ENCODE peak calls at places on chromosome 3, in four cellular contexts. One of them, this sample, is unnamed.

GRCh38 chr3:197458179-197458707 is 97.5 kb downstream of the BDH1 start:
- DNase-seq in osteocyte: no peak
- DNase-seq in hypothalamus: no peak
- DNase-seq in GM23248: no peak
- DNase-seq in this sample: no peak

GRCh38 chr3:31185004-31185357 is 290.5 kb upstream of the GADL1 start:
- DNase-seq in osteocyte: no peak
- DNase-seq in hypothalamus: no peak
- DNase-seq in GM23248: peak; percentile 19
- DNase-seq in this sample: no peak

GRCh38 chr3:120688121-120688520 is 6.1 kb upstream of the HGD start:
- DNase-seq in osteocyte: no peak
- DNase-seq in hypothalamus: no peak
- DNase-seq in GM23248: peak; percentile 66
- DNase-seq in this sample: no peak

GRCh38 chr3:38598791-38599190 is 50.7 kb downstream of the SCN5A start:
- DNase-seq in osteocyte: no peak
- DNase-seq in hypothalamus: no peak
- DNase-seq in GM23248: no peak
- DNase-seq in this sample: no peak

GRCh38 chr3:127706785-127707351 is 34.1 kb downstream of the ABTB1 start:
- DNase-seq in osteocyte: no peak
- DNase-seq in hypothalamus: no peak
- DNase-seq in GM23248: no peak
- DNase-seq in this sample: no peak

GRCh38 chr3:142027713-142028112 is 121.6 kb downstream of the TFDP2 start:
- DNase-seq in osteocyte: no peak
- DNase-seq in hypothalamus: no peak
- DNase-seq in GM23248: peak; percentile 75
- DNase-seq in this sample: no peak

GRCh38 chr3:115217678-115218451 is 70.8 kb upstream of the ZBTB20 start:
- DNase-seq in osteocyte: no peak
- DNase-seq in hypothalamus: no peak
- DNase-seq in GM23248: peak; percentile 91
- DNase-seq in this sample: peak; percentile 20

GRCh38 chr3:24945575-24945974 is 450.9 kb upstream of the THRB start:
- DNase-seq in osteocyte: no peak
- DNase-seq in hypothalamus: no peak
- DNase-seq in GM23248: no peak
- DNase-seq in this sample: no peak

GRCh38 chr3:61637088-61638051 is 76.0 kb downstream of the PTPRG start:
- DNase-seq in osteocyte: no peak
- DNase-seq in hypothalamus: no peak
- DNase-seq in GM23248: peak; percentile 23
- DNase-seq in this sample: no peak

GRCh38 chr3:64645236-64645635 is 42.6 kb downstream of the ADAMTS9 start:
- DNase-seq in osteocyte: no peak
- DNase-seq in hypothalamus: no peak
- DNase-seq in GM23248: no peak
- DNase-seq in this sample: no peak

GRCh38 chr3:73893089-73893488 is 268.3 kb upstream of the PDZRN3 start:
- DNase-seq in osteocyte: no peak
- DNase-seq in hypothalamus: no peak
- DNase-seq in GM23248: no peak
- DNase-seq in this sample: no peak

GRCh38 chr3:126746395-126747177 is 42.5 kb downstream of the CHCHD6 start:
- DNase-seq in osteocyte: peak; percentile 82
- DNase-seq in hypothalamus: no peak
- DNase-seq in GM23248: peak; percentile 10
- DNase-seq in this sample: no peak

GRCh38 chr3:33980252-33980651 is 181.8 kb downstream of the PDCD6IP start:
- DNase-seq in osteocyte: peak; percentile 86
- DNase-seq in hypothalamus: no peak
- DNase-seq in GM23248: peak; percentile 89
- DNase-seq in this sample: no peak

GRCh38 chr3:66948041-66948440 is 50.1 kb upstream of the KBTBD8 start:
- DNase-seq in osteocyte: no peak
- DNase-seq in hypothalamus: no peak
- DNase-seq in GM23248: no peak
- DNase-seq in this sample: no peak